ENCODE peak calls at places on chromosomes 12 and 14, in four cellular contexts. One of them, this sample, is unnamed.
A peak's percentile ranks its signal among the peaks of the same experiment; 100 is the strongest.

GRCh38 chr12:24021164-24021502 is 71.7 kb upstream of the SOX5 start:
- DNase-seq in omental fat pad: no peak
- DNase-seq in neural crest cell: no peak
- DNase-seq in tibial nerve: no peak
- DNase-seq in this sample: no peak

GRCh38 chr12:11797317-11797913 is 147.9 kb downstream of the ETV6 start:
- DNase-seq in omental fat pad: no peak
- DNase-seq in neural crest cell: no peak
- DNase-seq in tibial nerve: no peak
- DNase-seq in this sample: peak; percentile 64

GRCh38 chr12:58071994-58072393 is 130.6 kb downstream of the ATP23 start:
- DNase-seq in omental fat pad: no peak
- DNase-seq in neural crest cell: no peak
- DNase-seq in tibial nerve: no peak
- DNase-seq in this sample: no peak

GRCh38 chr12:122356192-122356635 is 66.3 kb downstream of the CLIP1 start:
- DNase-seq in omental fat pad: no peak
- DNase-seq in neural crest cell: peak; percentile 53
- DNase-seq in tibial nerve: no peak
- DNase-seq in this sample: no peak

GRCh38 chr14:73227812-73228781 is 9.2 kb upstream of the PAPLN start:
- DNase-seq in omental fat pad: peak; percentile 63
- DNase-seq in neural crest cell: no peak
- DNase-seq in tibial nerve: no peak
- DNase-seq in this sample: peak; percentile 75

GRCh38 chr12:21526721-21527345 is 737 bp downstream of the SPX start:
- DNase-seq in omental fat pad: no peak
- DNase-seq in neural crest cell: no peak
- DNase-seq in tibial nerve: no peak
- DNase-seq in this sample: no peak

GRCh38 chr14:60090864-60091519 is 731 bp upstream of the PCNX4 start:
- DNase-seq in omental fat pad: peak; percentile 38
- DNase-seq in neural crest cell: no peak
- DNase-seq in tibial nerve: peak; percentile 21
- DNase-seq in this sample: peak; percentile 68

GRCh38 chr14:33810308-33810707 is 140.6 kb downstream of the EGLN3 start:
- DNase-seq in omental fat pad: no peak
- DNase-seq in neural crest cell: no peak
- DNase-seq in tibial nerve: no peak
- DNase-seq in this sample: no peak

GRCh38 chr12:68794653-68795253 is 13.2 kb upstream of the MDM2 start:
- DNase-seq in omental fat pad: no peak
- DNase-seq in neural crest cell: no peak
- DNase-seq in tibial nerve: no peak
- DNase-seq in this sample: no peak

GRCh38 chr14:96413526-96413925 is 21.6 kb downstream of the AK7 start:
- DNase-seq in omental fat pad: no peak
- DNase-seq in neural crest cell: no peak
- DNase-seq in tibial nerve: no peak
- DNase-seq in this sample: no peak

GRCh38 chr14:94366146-94366887 is 22.1 kb downstream of the SERPINA1 start:
- DNase-seq in omental fat pad: no peak
- DNase-seq in neural crest cell: no peak
- DNase-seq in tibial nerve: no peak
- DNase-seq in this sample: no peak

GRCh38 chr14:34965912-34966311 is 16.9 kb upstream of the SRP54 start:
- DNase-seq in omental fat pad: no peak
- DNase-seq in neural crest cell: no peak
- DNase-seq in tibial nerve: no peak
- DNase-seq in this sample: no peak

GRCh38 chr12:115456946-115457689 is 773.1 kb upstream of the TBX3 start:
- DNase-seq in omental fat pad: no peak
- DNase-seq in neural crest cell: no peak
- DNase-seq in tibial nerve: no peak
- DNase-seq in this sample: no peak

GRCh38 chr14:20631023-20631820 is 10.3 kb downstream of the OR6S1 start:
- DNase-seq in omental fat pad: no peak
- DNase-seq in neural crest cell: peak; percentile 62
- DNase-seq in tibial nerve: no peak
- DNase-seq in this sample: no peak

GRCh38 chr12:94149781-94150482 is 1.6 kb downstream of the PLXNC1 start:
- DNase-seq in omental fat pad: no peak
- DNase-seq in neural crest cell: no peak
- DNase-seq in tibial nerve: peak; percentile 20
- DNase-seq in this sample: peak; percentile 49

GRCh38 chr12:123671876-123672275 is 963 bp downstream of the TCTN2 start:
- DNase-seq in omental fat pad: no peak
- DNase-seq in neural crest cell: no peak
- DNase-seq in tibial nerve: no peak
- DNase-seq in this sample: no peak

GRCh38 chr12:127485528-127485927 is 781.4 kb upstream of the TMEM132C start:
- DNase-seq in omental fat pad: no peak
- DNase-seq in neural crest cell: no peak
- DNase-seq in tibial nerve: no peak
- DNase-seq in this sample: no peak

GRCh38 chr14:99246536-99247083 is 25.4 kb downstream of the BCL11B start:
- DNase-seq in omental fat pad: no peak
- DNase-seq in neural crest cell: no peak
- DNase-seq in tibial nerve: no peak
- DNase-seq in this sample: no peak